ENCODE peak calls at places on chromosomes 12 and 14, in five cellular contexts. X is mammary epithelial cell, Y is AG04450, U is upper lobe of right lung, F is lower leg skin. S is an unnamed sample.

GRCh38 chr12:131604146-131604844 is 106.6 kb upstream of the SFSWAP start:
- DNase-seq in X (no peak), Y (no peak), U (no peak), F (no peak), S (no peak)

GRCh38 chr12:770474-770873 is 18.1 kb downstream of the WNK1 start:
- DNase-seq in X (no peak), Y (no peak), U (no peak), F (no peak), S (no peak)

GRCh38 chr14:97706814-97707213 is 909.6 kb downstream of the VRK1 start:
- DNase-seq in X (no peak), Y (no peak), U (no peak), F (no peak), S (no peak)

GRCh38 chr12:27008070-27008469 is 6.1 kb downstream of the TM7SF3 start:
- DNase-seq in X (no peak), Y (no peak), U (no peak), F (no peak), S (no peak)

GRCh38 chr12:89544730-89545184 is 18.9 kb upstream of the POC1B start:
- DNase-seq in X (no peak), Y (no peak), U (peak; percentile 63), F (no peak), S (peak; percentile 12)

GRCh38 chr14:79443602-79444001 is 767.7 kb downstream of the DIO2 start:
- DNase-seq in X (no peak), Y (no peak), U (no peak), F (no peak), S (no peak)

GRCh38 chr14:103700753-103701490 is 14.3 kb downstream of the XRCC3 start:
- DNase-seq in X (no peak), Y (no peak), U (no peak), F (no peak), S (no peak)

GRCh38 chr12:54004841-54005530 is 3.8 kb upstream of the HOXC8 start:
- DNase-seq in X (no peak), Y (no peak), U (no peak), F (no peak), S (no peak)

GRCh38 chr12:46402861-46403731 is 30.5 kb upstream of the SLC38A2 start:
- DNase-seq in X (no peak), Y (no peak), U (no peak), F (no peak), S (no peak)

GRCh38 chr12:79522657-79523386 is 167.9 kb downstream of the PAWR start:
- DNase-seq in X (no peak), Y (no peak), U (no peak), F (no peak), S (no peak)

GRCh38 chr12:116136340-116136739 is 141.2 kb downstream of the MED13L start:
- DNase-seq in X (no peak), Y (no peak), U (no peak), F (no peak), S (peak; percentile 65)

GRCh38 chr12:76069339-76069738 is 15.1 kb downstream of the NAP1L1 start:
- DNase-seq in X (no peak), Y (no peak), U (no peak), F (no peak), S (no peak)

GRCh38 chr14:83269583-83269982 is 1735.9 kb upstream of the SEL1L start:
- DNase-seq in X (no peak), Y (no peak), U (no peak), F (no peak), S (no peak)

GRCh38 chr12:92987362-92987761 is 58.3 kb upstream of the EEA1 start:
- DNase-seq in X (peak; percentile 58), Y (peak; percentile 55), U (no peak), F (peak; percentile 46), S (peak; percentile 70)

GRCh38 chr12:27709932-27710591 is 570 bp upstream of the MRPS35 start:
- DNase-seq in X (peak; percentile 54), Y (no peak), U (peak; percentile 67), F (peak; percentile 35), S (no peak)

GRCh38 chr12:84077692-84078091 is 834.9 kb downstream of the SLC6A15 start:
- DNase-seq in X (no peak), Y (no peak), U (no peak), F (no peak), S (no peak)

GRCh38 chr12:48980389-48980952 is 2.3 kb downstream of the WNT1 start:
- DNase-seq in X (no peak), Y (no peak), U (no peak), F (no peak), S (no peak)

GRCh38 chr14:93079865-93080403 is 35.8 kb downstream of the ITPK1 start:
- DNase-seq in X (no peak), Y (no peak), U (no peak), F (no peak), S (no peak)

GRCh38 chr14:100679170-100679569 is 47.5 kb upstream of the DLK1 start:
- DNase-seq in X (no peak), Y (no peak), U (no peak), F (no peak), S (no peak)

GRCh38 chr12:109833307-109834189 is at the start of gene TRPV4:
- DNase-seq in X (peak; percentile 32), Y (no peak), U (peak; percentile 66), F (no peak), S (no peak)

GRCh38 chr12:124906606-124907261 is 7.7 kb downstream of the UBC start:
- DNase-seq in X (peak; percentile 89), Y (peak; percentile 76), U (peak; percentile 71), F (peak; percentile 96), S (peak; percentile 91)

GRCh38 chr14:64522591-64523355 is 17.8 kb upstream of the HSPA2 start:
- DNase-seq in X (no peak), Y (no peak), U (no peak), F (no peak), S (no peak)

GRCh38 chr14:20684662-20685456 is 499 bp downstream of the RNASE4 start:
- DNase-seq in X (peak; percentile 60), Y (no peak), U (no peak), F (peak; percentile 77), S (no peak)

GRCh38 chr12:124745891-124746570 is 117.6 kb downstream of the SCARB1 start:
- DNase-seq in X (peak; percentile 77), Y (no peak), U (peak; percentile 93), F (peak; percentile 91), S (peak; percentile 94)

DNA sequence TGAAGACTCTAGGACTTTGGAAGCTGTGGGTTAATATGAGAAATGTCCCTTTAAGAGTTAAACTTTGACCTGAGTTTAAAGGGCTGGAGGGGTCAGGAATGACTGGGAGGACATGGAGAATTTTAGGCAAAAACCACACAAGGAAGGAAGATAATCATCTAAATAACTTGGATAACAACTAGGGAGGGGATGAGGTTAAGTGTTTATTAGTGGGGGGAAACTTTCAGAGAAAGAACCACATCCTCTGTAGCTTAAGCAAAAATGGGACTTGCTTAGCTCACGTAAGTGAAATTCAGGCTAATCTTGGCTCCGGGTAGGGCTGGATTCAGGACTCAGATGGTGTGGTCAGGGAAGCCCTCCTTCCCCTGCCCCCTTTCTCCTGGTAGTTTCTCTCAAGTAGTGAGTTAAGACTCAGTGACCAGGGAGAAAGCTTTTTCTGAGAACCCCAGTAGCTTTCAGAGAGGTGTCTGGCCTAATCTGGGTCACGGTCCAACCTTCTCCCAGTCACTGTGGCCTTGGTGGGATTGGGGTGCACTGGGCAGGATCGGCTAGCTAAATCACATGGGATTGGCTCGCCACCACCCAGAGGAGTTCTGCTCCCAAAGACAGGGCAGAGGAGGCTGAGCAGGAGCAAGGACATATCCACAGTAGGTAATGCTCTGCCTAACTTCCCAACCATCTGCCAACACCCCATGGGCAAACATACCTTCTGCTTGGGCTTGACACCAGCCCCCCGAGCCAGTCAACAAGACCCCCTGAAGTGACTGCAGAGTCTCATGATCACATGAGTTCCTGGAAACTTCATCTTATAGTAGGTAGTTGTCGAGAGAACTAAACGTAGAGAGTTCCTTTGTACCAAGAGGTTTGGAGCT is 52.8 kb downstream of the ARF6 start:
- DNase-seq in X (no peak), Y (no peak), U (no peak), F (no peak), S (no peak)
- H3K4me3 ChIP-seq in X (no peak overlapping the region), Y (no peak overlapping the region), U (no peak overlapping the region), F (no peak overlapping the region), S (no peak overlapping the region)

GRCh38 chr14:22231022-22231421 is 358.0 kb downstream of the DAD1 start:
- DNase-seq in X (no peak), Y (no peak), U (no peak), F (no peak), S (no peak)

GRCh38 chr14:22227084-22227483 is 361.9 kb downstream of the DAD1 start:
- DNase-seq in X (no peak), Y (no peak), U (no peak), F (no peak), S (no peak)

GRCh38 chr14:22225526-22226133 is 363.4 kb downstream of the DAD1 start:
- DNase-seq in X (peak; percentile 16), Y (peak; percentile 29), U (no peak), F (no peak), S (peak; percentile 15)

GRCh38 chr14:22230517-22230916 is 358.5 kb downstream of the DAD1 start:
- DNase-seq in X (no peak), Y (no peak), U (no peak), F (no peak), S (no peak)

DNA sequence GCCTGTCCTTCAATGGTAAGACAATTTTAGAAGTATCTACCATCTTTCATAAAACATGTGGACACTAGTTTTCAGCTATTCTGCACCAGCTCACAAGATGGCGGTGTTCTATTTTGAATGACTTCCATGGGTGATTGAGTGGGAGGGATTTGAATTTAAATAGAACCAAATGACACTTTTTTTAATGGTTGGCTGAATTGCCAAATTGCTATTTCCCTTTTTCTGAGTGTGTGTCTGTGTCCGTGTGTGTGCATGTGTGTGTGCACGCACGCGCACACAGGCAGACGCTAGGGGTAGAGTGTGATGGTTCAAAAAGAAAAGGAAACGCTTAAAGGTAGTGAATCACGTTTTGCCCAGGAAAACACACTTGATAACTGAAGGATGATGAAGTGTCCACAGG is 362.6 kb downstream of the DAD1 start:
- DNase-seq in X (peak; percentile 35), Y (no peak), U (no peak), F (no peak), S (no peak)
- TF ChIP-seq CTCF in X (peak; percentile 56), Y (peak; percentile 41), U (peak; percentile 35), F (no peak), S (peak; percentile 9)

GRCh38 chr12:128629979-128630378 is 193.8 kb downstream of the SLC15A4 start:
- DNase-seq in X (no peak), Y (no peak), U (no peak), F (no peak), S (no peak)

GRCh38 chr12:128626808-128627320 is 196.9 kb downstream of the SLC15A4 start:
- DNase-seq in X (no peak), Y (no peak), U (no peak), F (no peak), S (no peak)

GRCh38 chr12:128623748-128624147 is 200.0 kb downstream of the SLC15A4 start:
- DNase-seq in X (no peak), Y (no peak), U (no peak), F (no peak), S (no peak)

DNA sequence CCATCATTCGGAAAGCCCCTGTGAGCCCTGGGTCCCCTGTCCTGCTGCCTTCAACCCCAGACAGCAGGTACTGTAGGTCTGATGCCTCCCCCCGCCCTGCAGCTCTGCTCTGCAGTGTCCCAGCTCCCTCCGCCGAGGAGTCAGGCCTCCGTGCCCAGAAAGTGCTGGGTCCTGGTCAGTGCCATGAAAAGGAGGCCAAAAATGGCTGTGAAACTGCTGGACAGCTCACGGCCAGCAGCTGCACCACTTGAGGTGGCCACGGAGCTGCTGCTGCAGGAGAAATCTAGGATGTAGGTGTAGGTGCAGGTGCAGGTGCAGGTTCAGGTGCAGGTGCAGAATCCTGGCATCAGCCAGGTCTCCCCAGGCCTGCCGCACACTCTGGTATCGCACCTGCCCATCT is 196.1 kb downstream of the SLC15A4 start:
- DNase-seq in X (no peak), Y (no peak), U (no peak), F (no peak), S (no peak)
- H3K4me3 ChIP-seq in X (no peak overlapping the region), Y (no peak overlapping the region), U (no peak overlapping the region), F (no peak overlapping the region), S (no peak overlapping the region)

GRCh38 chr12:68358532-68359485 is 26.6 kb upstream of the MDM1 start:
- DNase-seq in X (peak; percentile 62), Y (peak; percentile 54), U (no peak), F (peak; percentile 67), S (peak; percentile 73)
- TF ChIP-seq CTCF in X (peak; percentile 69), Y (peak; percentile 75), U (peak; percentile 65), F (no peak), S (peak; percentile 67)

S was measured in astrocyte of the cerebellum.